ENCODE peak calls at places on chromosomes 4 and X, in five cellular contexts. V is cardiac fibroblast, S is AG10803, X is mammary epithelial cell, F is body of pancreas. T is an unnamed sample.

GRCh38 chr4:164716901-164717300 is 37.0 kb upstream of the SMIM31 start:
- DNase-seq in V (no peak), S (no peak), F (no peak), X (no peak), T (no peak)

GRCh38 chr4:170420255-170420693 is 330.5 kb upstream of the AADAT start:
- DNase-seq in V (peak), X (no peak), F (no peak), S (peak), T (peak)

GRCh38 chr4:47716017-47716416 is 121.8 kb downstream of the CORIN start:
- DNase-seq in F (no peak), S (no peak), X (no peak), V (no peak), T (no peak)

GRCh38 chr4:43224591-43224990 is 332.1 kb downstream of the GRXCR1 start:
- DNase-seq in X (no peak), V (no peak), S (no peak), F (no peak), T (no peak)

GRCh38 chr4:183430317-183430986 is 14.0 kb upstream of the CDKN2AIP start:
- DNase-seq in V (no peak), X (no peak), F (no peak), S (no peak), T (no peak)

GRCh38 chr4:122836941-122837340 is 10.3 kb downstream of the FGF2 start:
- DNase-seq in X (peak), S (no peak), V (peak), F (no peak), T (no peak)

GRCh38 chrX:118552501-118552900 is 56.9 kb downstream of the DOCK11 start:
- DNase-seq in S (peak), X (peak), V (peak), F (no peak), T (no peak)

GRCh38 chrX:44529315-44529714 is 13.3 kb downstream of the FUNDC1 start:
- DNase-seq in S (no peak), V (peak), F (no peak), X (no peak), T (no peak)

GRCh38 chrX:1727531-1728027 is 112.7 kb downstream of the ASMT start:
- DNase-seq in X (peak), F (no peak), V (peak), S (peak), T (no peak)

GRCh38 chrX:118761950-118762725 is 34.7 kb downstream of the IL13RA1 start:
- DNase-seq in F (no peak), V (no peak), S (no peak), X (no peak), T (no peak)

GRCh38 chr4:184644553-184645307 is 4.5 kb downstream of the CASP3 start:
- DNase-seq in X (no peak), V (peak), F (no peak), S (no peak), T (peak)

GRCh38 chrX:124497386-124497785 is 151.0 kb downstream of the SH2D1A start:
- DNase-seq in V (no peak), S (no peak), X (peak), F (no peak), T (no peak)

GRCh38 chr4:165096776-165097175 is 15.9 kb downstream of the TMEM192 start:
- DNase-seq in F (no peak), X (no peak), V (peak), S (peak), T (no peak)

GRCh38 chrX:32966956-32967355 is 244.4 kb downstream of the DMD start:
- DNase-seq in V (no peak), S (no peak), F (no peak), X (no peak), T (no peak)

GRCh38 chr4:71130827-71131603 is 137.6 kb downstream of the DCK start:
- DNase-seq in F (no peak), V (peak), X (no peak), S (peak), T (no peak)

GRCh38 chrX:22922961-22923360 is 76.8 kb upstream of the DDX53 start:
- DNase-seq in V (peak), X (peak), S (peak), F (no peak), T (peak)

GRCh38 chr4:1029957-1030520 is 18.6 kb downstream of the FGFRL1 start:
- DNase-seq in X (no peak), F (no peak), V (no peak), S (no peak), T (no peak)

GRCh38 chrX:139930923-139931645 is 1.8 kb downstream of the ATP11C start:
- DNase-seq in F (peak), V (peak), S (no peak), X (peak), T (no peak)

GRCh38 chrX:14675500-14675899 is 146.2 kb downstream of the GLRA2 start:
- DNase-seq in X (no peak), F (no peak), S (no peak), V (no peak), T (no peak)

GRCh38 chrX:9897761-9898161 is 69.4 kb upstream of the CLDN34 start:
- DNase-seq in S (peak), V (peak), F (no peak), X (peak), T (peak)

GRCh38 chr4:136637071-136637777 is 895.1 kb downstream of the PCDH18 start:
- DNase-seq in X (no peak), F (peak), V (peak), S (no peak), T (no peak)

GRCh38 chr4:151486166-151486565 is 77.2 kb downstream of the FHIP1A start:
- DNase-seq in S (peak), X (no peak), F (no peak), V (peak), T (no peak)

GRCh38 chr4:77146426-77147399 is 10.3 kb upstream of the CCNG2 start:
- DNase-seq in F (no peak), V (peak), S (no peak), X (peak), T (no peak)

GRCh38 chr4:144340931-144341330 is 200.4 kb upstream of the GYPA start:
- DNase-seq in X (no peak), S (no peak), V (no peak), F (no peak), T (no peak)

GRCh38 chr4:17577660-17578481 is 873 bp downstream of the LAP3 start:
- DNase-seq in S (peak), V (peak), X (peak), F (peak), T (no peak)

GRCh38 chr4:165378763-165379631 is at the start of gene CPE:
- DNase-seq in S (peak), V (peak), F (peak), X (peak), T (no peak)

GRCh38 chr4:83115000-83115399 is 471 bp upstream of the PLAC8 start:
- DNase-seq in V (peak), S (peak), F (no peak), X (peak), T (no peak)

GRCh38 chr4:182189107-182189878 is 53.9 kb upstream of the TENM3 start:
- DNase-seq in F (no peak), X (peak), V (peak), S (peak), T (peak)

GRCh38 chrX:21004835-21005234 is 369.4 kb upstream of the CNKSR2 start:
- DNase-seq in X (peak), V (peak), F (no peak), S (peak), T (no peak)

GRCh38 chr4:65918217-65918616 is 247.9 kb upstream of the EPHA5 start:
- DNase-seq in X (no peak), F (no peak), V (no peak), S (no peak), T (no peak)

GRCh38 chrX:9646471-9647038 is 119.1 kb downstream of the GPR143 start:
- DNase-seq in F (no peak), S (no peak), V (peak), X (no peak), T (no peak)

GRCh38 chr4:119026662-119027444 is 108.8 kb upstream of the MYOZ2 start:
- DNase-seq in S (peak), X (no peak), F (no peak), V (peak), T (no peak)

GRCh38 chr4:154569028-154569427 is 6.2 kb downstream of the FGB start:
- DNase-seq in V (peak), F (no peak), S (no peak), X (peak), T (no peak)

GRCh38 chrX:47278684-47279083 is 45.9 kb downstream of the USP11 start:
- DNase-seq in V (peak), X (peak), S (peak), F (no peak), T (no peak)

GRCh38 chrX:22296871-22297270 is 24.2 kb downstream of the CBLL2 start:
- DNase-seq in X (no peak), V (no peak), F (no peak), S (peak), T (no peak)

GRCh38 chrX:65994519-65995501 is 45.1 kb downstream of the VSIG4 start:
- DNase-seq in F (no peak), V (no peak), X (no peak), S (no peak), T (no peak)

DNA sequence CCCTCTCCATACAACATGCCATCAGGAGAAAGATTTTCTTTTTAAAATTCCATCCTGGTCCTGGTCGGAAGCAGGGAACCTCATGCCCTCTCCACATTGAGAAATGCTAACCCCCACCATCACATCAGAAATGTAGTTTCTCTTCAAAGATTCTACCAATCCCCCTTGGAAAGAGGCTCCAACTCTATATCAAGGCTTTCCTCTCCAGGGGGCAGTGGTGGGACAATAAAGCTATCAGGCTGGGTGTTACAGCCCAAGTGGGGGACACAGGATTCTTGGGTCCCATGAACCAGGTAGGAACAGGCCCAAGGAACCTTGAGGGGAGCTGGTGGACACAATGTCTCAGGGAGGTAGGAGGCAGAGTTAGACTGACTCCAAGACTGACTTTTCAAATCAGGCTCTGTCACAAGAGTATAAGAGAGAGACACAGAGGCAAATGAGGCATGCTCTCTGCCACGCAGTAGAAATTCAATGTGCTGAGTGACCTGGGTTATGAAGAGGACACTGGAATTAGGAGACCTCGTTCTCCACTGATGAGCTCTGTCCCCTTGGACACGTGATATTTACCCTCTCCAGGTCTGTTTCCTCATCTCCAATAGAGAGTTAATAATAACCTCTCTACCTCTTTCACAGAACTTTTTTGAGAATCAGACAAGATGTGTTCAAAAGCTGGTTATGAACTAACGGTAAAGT is 4.5 kb downstream of the GJB1 start:
- DNase-seq in S (no peak), F (no peak), V (no peak), X (no peak), T (no peak)
- TF ChIP-seq CTCF in S (no peak), F (no peak), V (no peak), X (no peak), T (no peak)

DNA sequence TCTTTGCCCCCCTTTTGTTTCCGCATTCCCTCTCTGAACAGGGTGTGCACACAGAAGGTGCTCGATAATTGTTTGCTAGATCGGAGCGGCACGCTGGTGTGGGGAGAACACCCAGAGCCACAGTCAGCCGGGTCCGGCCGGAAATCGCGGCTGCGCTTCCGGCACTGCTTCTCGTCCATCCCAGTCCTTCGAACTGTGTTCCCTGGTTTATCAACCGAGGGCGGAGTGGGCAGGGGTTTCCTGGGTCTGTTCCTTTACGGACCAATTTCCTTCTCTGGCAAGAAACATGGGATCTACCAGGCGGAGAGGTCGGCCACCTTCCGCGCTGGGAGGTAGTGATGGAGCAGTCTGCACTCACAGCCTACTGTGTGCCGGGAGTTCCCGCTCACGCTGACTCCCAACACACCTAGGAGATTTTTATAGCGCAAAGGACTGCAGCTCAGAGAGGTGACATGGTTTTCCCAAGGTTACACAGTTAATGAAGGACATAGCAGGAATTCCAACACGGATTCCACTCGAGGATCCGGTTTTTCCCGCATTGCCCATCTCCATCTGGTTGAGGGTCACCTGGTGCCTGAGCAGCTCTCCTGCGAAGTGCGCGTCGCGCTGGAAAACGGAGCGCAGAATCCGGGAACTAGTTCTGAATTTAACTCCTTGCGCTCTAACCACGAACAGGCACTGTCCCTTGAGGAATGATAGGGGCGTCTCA is 6.8 kb downstream of the MSX1 start:
- DNase-seq in X (no peak), V (no peak), S (no peak), F (no peak), T (no peak)
- H3K4me3 ChIP-seq in X (no peak), V (no peak), S (peak), F (no peak), T (peak)

GRCh38 chr4:88952081-88952480 is 104.9 kb downstream of the FAM13A start:
- DNase-seq in S (no peak), F (no peak), X (no peak), V (no peak), T (no peak)
- TF ChIP-seq CTCF in S (no peak), F (no peak), X (no peak), V (no peak), T (no peak)

DNA sequence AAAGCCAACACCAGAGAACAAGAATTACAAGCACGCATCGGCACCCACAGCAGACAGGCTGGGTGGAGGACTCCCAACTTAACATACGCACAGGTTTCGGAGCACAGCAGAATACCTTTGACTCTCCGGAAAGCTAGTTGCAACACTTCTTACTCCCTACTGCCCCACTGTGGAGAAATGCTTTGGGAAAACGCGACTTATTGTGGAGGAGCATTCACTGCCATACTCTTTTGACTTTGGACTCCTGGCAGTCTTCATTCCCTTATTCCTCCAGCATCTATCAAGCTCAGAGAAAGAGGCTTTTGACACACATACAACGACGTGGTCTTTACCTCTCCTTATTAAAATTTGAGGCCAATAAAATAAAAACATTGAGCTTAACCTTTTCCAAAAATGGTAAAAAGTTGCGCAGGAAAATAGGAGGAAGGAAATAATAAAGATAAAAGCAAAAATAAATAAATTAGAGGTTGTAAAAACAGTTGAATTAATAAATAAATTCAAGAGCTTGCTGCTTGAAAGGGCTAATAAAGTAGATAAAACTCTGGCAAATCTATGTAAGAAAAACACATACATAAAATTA is 41.4 kb upstream of the GPC3 start:
- DNase-seq in V (peak), S (peak), F (peak), X (peak), T (peak)
- H3K4me3 ChIP-seq in V (no peak), S (no peak), F (no peak), X (no peak), T (no peak)